ENCODE peak calls at places on chromosomes 5 and 9, in seven cellular contexts. H, G, M, S, C, I and N are unnamed samples.

GRCh38 chr5:170483701-170484458 is 19.9 kb upstream of the KCNIP1 start:
- DNase-seq in C (peak), G (no peak), M (peak), I (no peak), S (no peak), H (no peak), N (no peak)

GRCh38 chr9:36721846-36722588 is 149.3 kb downstream of the MELK start:
- DNase-seq in M (peak), I (no peak), C (no peak), G (no peak), H (no peak), S (no peak), N (peak)

GRCh38 chr9:100573655-100574260 is 4.1 kb upstream of the CAVIN4 start:
- DNase-seq in C (no peak), M (no peak), I (no peak), H (no peak), G (no peak), S (no peak), N (no peak)

GRCh38 chr5:144166696-144167095 is 3.8 kb downstream of the YIPF5 start:
- DNase-seq in G (no peak), I (no peak), C (no peak), S (no peak), M (no peak), H (no peak), N (no peak)

GRCh38 chr5:72355706-72356299 is 35.6 kb downstream of the PTCD2 start:
- DNase-seq in I (no peak), C (peak), G (no peak), H (peak), M (no peak), S (no peak), N (no peak)

GRCh38 chr5:89313804-89314588 is 431.0 kb upstream of the MEF2C start:
- DNase-seq in S (no peak), C (peak), M (no peak), I (no peak), H (no peak), G (no peak), N (no peak)

GRCh38 chr5:50667653-50668403 is 1.4 kb downstream of the PARP8 start:
- DNase-seq in G (no peak), C (peak), H (peak), M (peak), S (peak), I (peak), N (peak)

GRCh38 chr9:87562062-87562461 is 64.4 kb downstream of the DAPK1 start:
- DNase-seq in I (no peak), S (no peak), C (no peak), G (no peak), M (no peak), H (no peak), N (no peak)

GRCh38 chr5:52655163-52655562 is 132.6 kb upstream of the ITGA1 start:
- DNase-seq in S (no peak), I (no peak), H (no peak), G (no peak), M (no peak), C (no peak), N (no peak)

GRCh38 chr9:135154050-135154570 is 66.6 kb downstream of the OLFM1 start:
- DNase-seq in H (no peak), I (no peak), S (no peak), C (no peak), M (no peak), G (no peak), N (no peak)

GRCh38 chr5:34866989-34867471 is 28.1 kb downstream of the TTC23L start:
- DNase-seq in H (peak), I (no peak), G (peak), C (no peak), M (no peak), S (no peak), N (peak)

GRCh38 chr9:121303456-121304451 is 35.8 kb downstream of the GSN start:
- DNase-seq in I (no peak), S (peak), C (no peak), H (no peak), M (no peak), G (no peak), N (no peak)

GRCh38 chr9:94108584-94108983 is 24.3 kb downstream of the PTPDC1 start:
- DNase-seq in S (no peak), I (no peak), M (no peak), G (no peak), H (no peak), C (no peak), N (no peak)

GRCh38 chr5:93675458-93676450 is 65.6 kb downstream of the POU5F2 start:
- DNase-seq in G (no peak), M (no peak), C (no peak), S (no peak), I (no peak), H (no peak), N (peak)

GRCh38 chr5:130337179-130337888 is 433.1 kb downstream of the CHSY3 start:
- DNase-seq in I (no peak), G (no peak), S (no peak), C (no peak), M (no peak), H (no peak), N (no peak)

GRCh38 chr5:147168578-147169327 is 66.1 kb upstream of the STK32A start:
- DNase-seq in G (peak), M (no peak), C (no peak), S (no peak), I (no peak), H (peak), N (no peak)

GRCh38 chr5:131999991-132000490 is 11.4 kb downstream of the ACSL6 start:
- DNase-seq in M (no peak), G (no peak), C (no peak), S (peak), H (no peak), I (no peak), N (peak)

GRCh38 chr5:21817668-21818419 is 1035.3 kb downstream of the CDH12 start:
- DNase-seq in G (no peak), C (no peak), M (no peak), I (no peak), H (no peak), S (no peak), N (no peak)

GRCh38 chr5:24623018-24623417 is 21.8 kb downstream of the CDH10 start:
- DNase-seq in C (no peak), S (no peak), M (no peak), I (no peak), H (no peak), G (no peak), N (no peak)

GRCh38 chr5:151911011-151911410 is 13.6 kb downstream of the GLRA1 start:
- DNase-seq in M (no peak), H (no peak), G (no peak), S (no peak), I (no peak), C (no peak), N (no peak)

GRCh38 chr5:181221105-181221791 is 1.8 kb upstream of the TRIM41 start:
- DNase-seq in M (no peak), I (no peak), S (no peak), C (peak), G (no peak), H (no peak), N (no peak)

GRCh38 chr5:33032161-33033085 is 321.3 kb downstream of the NPR3 start:
- DNase-seq in C (no peak), S (no peak), G (no peak), I (no peak), H (no peak), M (no peak), N (no peak)

GRCh38 chr5:139660105-139660915 is 12.2 kb downstream of the CXXC5 start:
- DNase-seq in S (no peak), M (peak), H (peak), C (peak), I (peak), G (no peak), N (peak)

GRCh38 chr5:100777680-100778281 is 125.3 kb downstream of the ST8SIA4 start:
- DNase-seq in I (no peak), G (no peak), M (no peak), H (peak), C (peak), S (no peak), N (no peak)

GRCh38 chr9:135087489-135087791 is at the start of gene OLFM1:
- DNase-seq in M (peak), I (peak), C (no peak), S (peak), H (peak), G (no peak), N (peak)

GRCh38 chr5:40646286-40646685 is 33.4 kb upstream of the PTGER4 start:
- DNase-seq in H (no peak), M (no peak), G (no peak), C (no peak), I (no peak), S (no peak), N (no peak)

GRCh38 chr5:126178521-126178920 is 244.7 kb upstream of the GRAMD2B start:
- DNase-seq in C (no peak), I (no peak), G (no peak), S (no peak), M (no peak), H (peak), N (no peak)

GRCh38 chr9:75488082-75488713 is 399.9 kb downstream of the OSTF1 start:
- DNase-seq in G (no peak), S (no peak), C (no peak), H (peak), M (peak), I (no peak), N (no peak)

GRCh38 chr5:170523129-170523497 is 19.3 kb downstream of the KCNIP1 start:
- DNase-seq in M (no peak), H (no peak), C (no peak), G (no peak), I (no peak), S (no peak), N (no peak)

GRCh38 chr5:4330327-4330726 is 734.7 kb downstream of the IRX1 start:
- DNase-seq in M (no peak), G (no peak), I (no peak), H (no peak), S (no peak), C (no peak), N (no peak)

GRCh38 chr9:1979815-1980367 is 35.3 kb upstream of the SMARCA2 start:
- DNase-seq in M (no peak), I (no peak), G (no peak), C (peak), S (peak), H (no peak), N (no peak)

GRCh38 chr5:65034029-65034781 is 265.5 kb downstream of the CWC27 start:
- DNase-seq in S (no peak), C (peak), G (peak), M (no peak), I (no peak), H (no peak), N (no peak)

GRCh38 chr9:117359910-117360309 is 54.9 kb downstream of the ASTN2 start:
- DNase-seq in H (no peak), C (no peak), S (no peak), I (no peak), G (no peak), M (no peak), N (no peak)

GRCh38 chr9:117354997-117355396 is 59.9 kb downstream of the ASTN2 start:
- DNase-seq in G (no peak), I (no peak), M (no peak), H (no peak), S (no peak), C (no peak), N (no peak)

GRCh38 chr9:117355542-117355941 is 59.3 kb downstream of the ASTN2 start:
- DNase-seq in M (no peak), I (no peak), C (no peak), S (no peak), H (no peak), G (no peak), N (no peak)

DNA sequence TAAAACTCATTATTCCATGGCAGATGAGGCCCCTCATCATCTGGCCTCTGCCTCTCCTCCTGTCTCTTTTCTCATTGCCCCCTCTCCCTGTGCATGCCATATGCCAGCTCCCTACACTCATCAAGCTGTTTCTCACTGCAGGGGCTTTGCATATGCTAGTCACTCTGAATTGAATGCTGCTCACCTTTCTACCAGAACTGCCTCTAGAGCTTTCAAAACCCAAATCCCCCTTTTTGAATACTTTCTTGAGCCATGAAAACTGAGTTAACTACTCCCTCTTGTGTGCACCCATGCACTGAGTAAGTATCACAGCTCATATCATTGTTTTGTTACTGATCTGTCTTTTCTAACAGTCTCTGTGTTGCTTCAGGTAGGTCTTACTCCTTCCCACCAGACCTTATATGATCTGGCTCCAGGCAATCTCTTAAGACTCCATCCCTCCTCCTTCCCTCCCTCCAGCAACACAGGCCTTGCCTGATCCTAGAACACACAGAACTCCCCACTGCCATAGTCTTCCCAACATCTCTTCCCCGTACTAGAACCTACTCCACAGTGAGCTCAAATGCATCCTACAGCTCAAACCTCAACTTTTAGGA is 60.5 kb downstream of the ASTN2 start:
- DNase-seq in M (no peak), H (no peak), S (no peak), C (no peak), I (no peak), G (no peak), N (no peak)
- TF ChIP-seq POLR2A in M (no peak), H (no peak), S (no peak), C (no peak), I (no peak), G (no peak), N (no peak)

GRCh38 chr9:93094294-93095204 is 1.5 kb upstream of the CARD19 start:
- DNase-seq in G (no peak), I (peak), M (peak), C (peak), S (peak), H (peak), N (peak)
- TF ChIP-seq POLR2A in G (no peak), I (no peak), M (no peak), C (no peak), S (no peak), H (no peak), N (no peak)

GRCh38 chr5:159258361-159258760 is 4.7 kb upstream of the UBLCP1 start:
- DNase-seq in M (no peak), S (no peak), C (no peak), I (no peak), G (no peak), H (no peak), N (no peak)

GRCh38 chr5:159263569-159263905 is 447 bp downstream of the UBLCP1 start:
- DNase-seq in M (no peak), G (no peak), S (no peak), H (no peak), I (no peak), C (no peak), N (no peak)

GRCh38 chr5:159257629-159258283 is 5.3 kb upstream of the UBLCP1 start:
- DNase-seq in C (no peak), H (no peak), G (peak), M (no peak), I (no peak), S (no peak), N (no peak)

GRCh38 chr5:159262472-159262858 is 625 bp upstream of the UBLCP1 start:
- DNase-seq in H (no peak), I (no peak), M (no peak), C (no peak), G (no peak), S (no peak), N (no peak)

GRCh38 chr5:159262859-159263568 is at the start of gene UBLCP1:
- DNase-seq in G (peak), H (peak), I (peak), S (peak), C (peak), M (peak), N (peak)
- TF ChIP-seq POLR2A in G (peak), H (peak), I (no peak), S (peak), C (peak), M (no peak), N (peak)

GRCh38 chr9:69379250-69379982 is 54.4 kb downstream of the ENTREP1 start:
- DNase-seq in I (no peak), G (no peak), M (no peak), H (peak), S (no peak), C (no peak), N (no peak)
- TF ChIP-seq POLR2A in I (no peak), G (no peak), M (no peak), H (no peak), S (no peak), C (no peak), N (no peak)